ENCODE peak calls at places on chromosomes 16 and 17, in nine cellular contexts. E, Y, A, I, S, T, C, D and K are unnamed samples.

GRCh38 chr16:56199164-56199563 is 7.9 kb downstream of the GNAO1 start:
- DNase-seq in E (no peak), Y (no peak), A (no peak), I (no peak), S (no peak), T (no peak), C (no peak), D (no peak), K (no peak)

GRCh38 chr17:31824771-31825360 is 34.2 kb downstream of the COPRS start:
- DNase-seq in E (no peak), Y (no peak), A (no peak), I (no peak), S (no peak), T (no peak), C (no peak), D (no peak), K (no peak)

GRCh38 chr16:2388139-2388874 is 40.9 kb upstream of the CCNF start:
- DNase-seq in E (no peak), Y (no peak), A (no peak), I (no peak), S (no peak), T (no peak), C (no peak), D (no peak), K (no peak)

GRCh38 chr17:75737133-75737962 is 16.1 kb downstream of the ITGB4 start:
- DNase-seq in E (no peak), Y (no peak), A (no peak), I (no peak), S (no peak), T (no peak), C (no peak), D (no peak), K (no peak)

GRCh38 chr17:1498869-1499268 is 6.4 kb upstream of the MYO1C start:
- DNase-seq in E (no peak), Y (no peak), A (no peak), I (no peak), S (no peak), T (no peak), C (peak), D (no peak), K (no peak)

GRCh38 chr17:51848451-51848850 is 310.1 kb downstream of the CA10 start:
- DNase-seq in E (no peak), Y (no peak), A (no peak), I (no peak), S (no peak), T (no peak), C (no peak), D (no peak), K (no peak)

GRCh38 chr17:65547253-65547670 is 14.2 kb downstream of the AXIN2 start:
- DNase-seq in E (no peak), Y (peak), A (no peak), I (no peak), S (no peak), T (no peak), C (no peak), D (no peak), K (no peak)

GRCh38 chr16:84340305-84341040 is 27.9 kb upstream of the ATP2C2 start:
- DNase-seq in E (no peak), Y (no peak), A (no peak), I (no peak), S (no peak), T (no peak), C (peak), D (no peak), K (no peak)

GRCh38 chr16:88523381-88524159 is 46.6 kb upstream of the ZC3H18 start:
- DNase-seq in E (no peak), Y (no peak), A (no peak), I (no peak), S (no peak), T (no peak), C (no peak), D (no peak), K (no peak)

GRCh38 chr17:522912-523311 is 170.3 kb upstream of the RPH3AL start:
- DNase-seq in E (no peak), Y (no peak), A (no peak), I (no peak), S (no peak), T (no peak), C (no peak), D (no peak), K (no peak)

GRCh38 chr16:52368899-52369298 is 178.0 kb downstream of the TOX3 start:
- DNase-seq in E (no peak), Y (no peak), A (no peak), I (no peak), S (no peak), T (no peak), C (no peak), D (no peak), K (no peak)

GRCh38 chr17:21005803-21006202 is 37.0 kb downstream of the USP22 start:
- DNase-seq in E (no peak), Y (no peak), A (no peak), I (no peak), S (no peak), T (no peak), C (no peak), D (no peak), K (no peak)

GRCh38 chr17:50034504-50035364 is 21.2 kb upstream of the ITGA3 start:
- DNase-seq in E (no peak), Y (no peak), A (no peak), I (no peak), S (no peak), T (no peak), C (no peak), D (no peak), K (no peak)

GRCh38 chr16:72876981-72877373 is 171.0 kb downstream of the ZFHX3 start:
- DNase-seq in E (no peak), Y (no peak), A (no peak), I (no peak), S (no peak), T (no peak), C (peak), D (no peak), K (no peak)

GRCh38 chr16:82700541-82701240 is 73.9 kb downstream of the CDH13 start:
- DNase-seq in E (no peak), Y (no peak), A (no peak), I (no peak), S (no peak), T (no peak), C (peak), D (no peak), K (no peak)